ENCODE peak calls at places on chromosomes 13 and 19, in five cellular contexts. Z is endothelial cell; P is activated CD8-positive, alpha-beta T cell treated with anti-CD3 and anti-CD28 coated beads for 36 hours; R is coronary artery; U is CD8-positive, alpha-beta T cell. M is an unnamed sample.

GRCh38 chr13:77028202-77028601 is 1.2 kb upstream of the FBXL3 start:
- DNase-seq in Z (no peak), P (peak), U (no peak), R (no peak), M (no peak)

GRCh38 chr13:101530293-101530692 is 77.8 kb downstream of the ITGBL1 start:
- DNase-seq in P (no peak), Z (no peak), U (no peak), R (no peak), M (no peak)

GRCh38 chr19:11422163-11423068 is 3.3 kb upstream of the RGL3 start:
- DNase-seq in R (peak), P (peak), U (peak), Z (peak), M (peak)

GRCh38 chr13:77860621-77861020 is 58.0 kb downstream of the EDNRB start:
- DNase-seq in Z (no peak), P (no peak), U (no peak), R (no peak), M (no peak)

GRCh38 chr19:42816901-42817300 is 51.4 kb upstream of the PSG8 start:
- DNase-seq in R (no peak), P (no peak), U (no peak), Z (no peak), M (no peak)

GRCh38 chr13:44732503-44733098 is 156.5 kb upstream of the TSC22D1 start:
- DNase-seq in U (no peak), Z (no peak), P (no peak), R (no peak), M (no peak)

GRCh38 chr13:110356362-110356761 is 49.3 kb downstream of the COL4A2 start:
- DNase-seq in P (no peak), R (peak), U (no peak), Z (no peak), M (no peak)

GRCh38 chr19:22052644-22053013 is 345 bp downstream of the ZNF257 start:
- DNase-seq in U (no peak), R (no peak), Z (no peak), P (no peak), M (no peak)

GRCh38 chr19:4807188-4807587 is 15.7 kb downstream of the FEM1A start:
- DNase-seq in P (no peak), U (no peak), R (no peak), Z (no peak), M (no peak)

GRCh38 chr19:40274585-40275544 is 10.3 kb downstream of the AKT2 start:
- DNase-seq in U (peak), R (peak), P (peak), Z (no peak), M (peak)

GRCh38 chr13:114097504-114097892 is 34.9 kb downstream of the RASA3 start:
- DNase-seq in U (peak), R (no peak), Z (no peak), P (no peak), M (no peak)

GRCh38 chr13:38967446-38967845 is 23.2 kb downstream of the STOML3 start:
- DNase-seq in P (no peak), U (no peak), Z (no peak), R (no peak), M (no peak)

GRCh38 chr19:27894906-27895754 is 1317.8 kb downstream of the UQCRFS1 start:
- DNase-seq in Z (no peak), P (no peak), R (no peak), U (no peak), M (no peak)

GRCh38 chr19:10537668-10538067 is 6.0 kb upstream of the ATG4D start:
- DNase-seq in P (no peak), R (no peak), Z (no peak), U (no peak), M (no peak)

GRCh38 chr13:45737571-45738002 is 35.5 kb downstream of the CBY2 start:
- DNase-seq in Z (no peak), U (no peak), R (no peak), P (peak), M (peak)

GRCh38 chr13:31756346-31756745 is 17.0 kb downstream of the RXFP2 start:
- DNase-seq in U (no peak), Z (no peak), R (no peak), P (no peak), M (no peak)

GRCh38 chr19:47032171-47032811 is 12.7 kb downstream of the NPAS1 start:
- DNase-seq in Z (peak), R (no peak), P (peak), U (peak), M (peak)

GRCh38 chr19:44757057-44757734 is 8.7 kb downstream of the BCL3 start:
- DNase-seq in P (no peak), R (peak), U (no peak), Z (peak), M (no peak)

GRCh38 chr13:78238911-78239310 is 320.3 kb upstream of the EDNRB start:
- DNase-seq in P (no peak), U (no peak), R (no peak), Z (no peak), M (no peak)

GRCh38 chr13:68813397-68813796 is 1294.2 kb upstream of the ATXN8OS start:
- DNase-seq in P (no peak), R (no peak), U (no peak), Z (no peak), M (no peak)

GRCh38 chr13:68808456-68808855 is 1299.2 kb upstream of the ATXN8OS start:
- DNase-seq in P (no peak), R (no peak), U (no peak), Z (no peak), M (no peak)

GRCh38 chr13:68806125-68806524 is 1301.5 kb upstream of the ATXN8OS start:
- DNase-seq in Z (no peak), P (no peak), R (no peak), U (no peak), M (no peak)

DNA sequence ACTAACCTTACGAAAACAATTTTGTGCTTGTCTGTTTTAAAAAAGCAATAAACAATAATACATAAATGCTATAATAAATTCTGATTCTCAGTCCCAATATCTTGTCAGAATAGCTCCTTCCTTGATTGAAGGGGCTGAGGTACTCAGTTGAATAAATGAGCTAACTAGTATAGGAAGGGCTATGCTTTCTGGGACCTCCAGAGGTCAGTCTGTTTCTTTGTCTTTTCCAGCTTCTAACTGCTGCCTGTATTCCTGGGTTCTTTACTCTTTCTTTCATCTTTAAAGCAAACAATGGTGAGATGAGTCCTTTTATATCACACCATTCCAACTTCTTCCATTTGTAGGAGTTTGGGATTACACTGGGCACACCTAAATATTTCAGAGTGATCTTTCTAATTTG is 1297.0 kb upstream of the ATXN8OS start:
- DNase-seq in R (no peak), U (no peak), Z (no peak), P (no peak), M (no peak)
- TF ChIP-seq CTCF in R (no peak), U (no peak), Z (no peak), P (no peak), M (no peak)

DNA sequence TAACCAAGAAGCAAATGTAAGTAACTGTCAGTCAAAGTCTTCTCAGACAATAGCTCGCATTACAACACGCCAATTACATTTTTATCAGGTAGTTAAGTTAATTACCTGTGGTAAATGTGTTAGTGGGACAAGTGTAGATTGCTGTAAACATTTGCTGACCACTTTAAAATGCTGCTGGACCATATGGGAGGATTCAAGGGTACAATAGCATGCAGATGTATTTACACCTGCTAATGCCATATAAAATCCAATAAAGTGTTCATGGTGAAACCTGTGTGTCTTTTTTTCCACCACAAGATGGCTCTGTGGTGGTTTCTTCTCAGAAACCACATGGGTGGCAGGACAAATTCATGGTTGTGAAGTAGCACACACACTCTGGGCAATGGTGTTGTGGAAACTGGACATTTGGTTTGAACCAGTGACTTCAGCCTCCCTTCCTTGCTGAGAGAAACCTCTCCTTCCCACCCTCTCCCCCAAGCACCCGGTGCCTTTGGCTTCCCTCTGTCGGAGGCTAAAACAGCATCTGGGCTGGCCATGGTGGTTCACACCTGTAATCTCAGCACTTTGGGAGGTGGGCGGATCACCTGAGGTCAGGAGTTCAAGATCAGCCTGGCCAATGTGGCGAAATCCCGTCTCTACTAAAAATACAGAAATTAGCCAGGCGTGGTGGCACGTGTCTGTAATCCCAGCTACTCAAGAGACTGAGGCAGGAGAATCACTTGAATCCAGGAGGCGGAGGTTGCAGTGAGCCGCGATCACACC is 18.1 kb upstream of the GTF3A start:
- DNase-seq in R (no peak), U (no peak), P (peak), Z (peak), M (peak)
- TF ChIP-seq CTCF in R (no peak), U (peak), P (peak), Z (peak), M (peak)

DNA sequence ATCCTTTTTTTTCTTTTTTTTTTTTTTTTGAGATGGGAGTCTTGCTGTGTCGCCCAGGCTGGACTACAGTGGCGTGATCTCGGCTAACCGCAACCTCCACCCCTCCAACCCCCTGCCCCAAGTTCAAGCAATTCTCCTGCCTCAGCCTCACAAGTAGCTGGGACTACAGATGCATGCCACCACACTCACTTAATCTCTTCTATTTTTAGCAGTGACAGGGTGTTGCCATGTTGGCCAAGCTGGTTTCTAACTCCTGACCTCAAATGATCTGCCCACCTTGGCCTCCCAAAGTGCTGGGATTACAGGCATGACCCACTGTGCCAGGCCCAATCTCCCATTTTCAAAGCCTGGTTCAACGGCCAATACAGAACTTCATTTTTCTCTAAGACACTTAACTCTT is 9.1 kb downstream of the FOXO1 start:
- DNase-seq in R (no peak), U (no peak), P (no peak), Z (no peak), M (no peak)
- TF ChIP-seq CTCF in R (no peak), U (no peak), P (no peak), Z (no peak), M (no peak)

GRCh38 chr19:14475251-14476073 is at the start of gene PTGER1:
- DNase-seq in P (peak), R (no peak), U (no peak), Z (peak), M (peak)
- TF ChIP-seq CTCF in P (peak), R (no peak), U (no peak), Z (no peak), M (peak)

DNA sequence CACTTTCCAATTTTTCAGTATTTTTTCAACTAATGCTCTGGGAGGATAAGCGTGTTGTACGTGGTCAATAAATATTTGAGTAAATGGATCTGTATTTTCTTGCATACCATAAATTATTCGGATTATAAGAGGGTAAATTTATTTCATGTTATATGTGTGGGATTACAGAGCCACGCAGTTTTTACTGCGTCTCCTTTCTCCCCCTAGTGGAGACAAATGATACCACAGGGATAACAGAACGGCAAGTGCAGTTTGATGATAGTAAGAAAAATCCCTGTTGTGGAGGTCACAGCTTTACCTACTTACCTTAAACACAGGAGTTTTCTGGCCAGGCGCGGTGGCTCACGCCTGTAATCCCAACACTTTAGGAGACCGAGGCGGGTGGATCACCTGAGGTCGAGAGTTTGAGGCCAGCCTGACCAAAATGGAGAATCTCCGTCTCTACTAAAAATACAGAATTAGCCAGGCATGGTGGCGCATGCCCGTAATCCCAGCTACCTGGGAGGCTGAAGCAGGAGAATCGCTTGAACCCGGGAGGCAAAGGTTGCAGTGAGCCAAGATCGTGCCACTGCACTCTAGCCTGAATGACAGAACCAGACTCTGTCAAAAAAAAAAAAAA is 16.8 kb downstream of the MBD3L2B start:
- DNase-seq in R (no peak), P (no peak), Z (peak), U (no peak), M (peak)
- TF ChIP-seq CTCF in R (no peak), P (peak), Z (peak), U (peak), M (peak)

GRCh38 chr13:81539643-81540150 is 1198.8 kb upstream of the SPRY2 start:
- DNase-seq in P (no peak), Z (no peak), U (no peak), R (no peak), M (no peak)

GRCh38 chr13:81540777-81541176 is 1199.9 kb upstream of the SPRY2 start:
- DNase-seq in U (no peak), R (no peak), P (no peak), Z (no peak), M (no peak)
- TF ChIP-seq CTCF in U (no peak), R (no peak), P (no peak), Z (peak), M (no peak)

GRCh38 chr19:1469936-1470863 is 8.8 kb downstream of the C19orf25 start:
- DNase-seq in P (peak), Z (no peak), U (peak), R (no peak), M (peak)

GRCh38 chr19:1472227-1473055 is 6.6 kb downstream of the C19orf25 start:
- DNase-seq in P (no peak), U (no peak), Z (no peak), R (no peak), M (no peak)

GRCh38 chr19:1470864-1471513 is 8.0 kb downstream of the C19orf25 start:
- DNase-seq in Z (no peak), P (peak), U (no peak), R (no peak), M (no peak)

GRCh38 chr19:1473056-1473400 is 6.0 kb downstream of the C19orf25 start:
- DNase-seq in P (no peak), U (no peak), R (no peak), Z (no peak), M (no peak)

DNA sequence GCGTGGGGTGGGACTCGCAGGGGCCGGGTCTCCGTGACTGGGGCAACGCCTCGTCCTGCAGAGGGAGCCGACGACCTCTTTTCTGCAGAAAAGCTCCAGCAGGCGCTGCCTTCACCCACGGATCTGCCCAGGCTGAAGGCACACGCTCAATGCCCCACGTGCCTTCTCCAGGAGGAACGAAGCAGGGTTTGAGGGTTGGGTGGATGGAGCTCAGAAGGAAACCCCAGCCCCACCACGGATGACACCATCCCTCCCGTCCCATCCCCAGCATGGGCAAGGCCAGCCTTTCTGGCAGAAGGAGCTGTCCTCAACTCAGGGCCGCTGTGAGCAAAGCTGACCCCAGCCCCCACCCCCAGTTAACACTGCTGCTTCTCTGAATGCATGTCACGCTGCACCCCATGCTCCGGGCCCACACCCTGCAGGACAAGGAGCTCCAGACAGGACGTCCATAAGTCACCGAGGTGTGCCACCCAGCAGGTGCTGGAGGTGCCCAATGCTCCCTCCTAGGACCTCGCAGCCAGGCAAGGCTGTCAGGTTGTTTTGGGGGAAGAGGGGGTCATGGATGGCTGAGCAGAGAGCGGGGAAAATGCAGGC is 7.4 kb downstream of the C19orf25 start:
- DNase-seq in R (no peak), U (no peak), Z (no peak), P (peak), M (no peak)
- TF ChIP-seq CTCF in R (no peak), U (no peak), Z (no peak), P (no peak), M (no peak)

GRCh38 chr13:64441740-64442139 is 2788.4 kb downstream of the PCDH9 start:
- DNase-seq in Z (no peak), R (no peak), U (no peak), P (no peak), M (no peak)

GRCh38 chr13:64446372-64446771 is 2783.8 kb downstream of the PCDH9 start:
- DNase-seq in R (no peak), U (no peak), P (no peak), Z (no peak), M (no peak)
- TF ChIP-seq CTCF in R (no peak), U (no peak), P (no peak), Z (peak), M (no peak)

GRCh38 chr19:58007285-58007684 is 4.7 kb upstream of the ZNF606 start:
- DNase-seq in R (no peak), U (no peak), Z (no peak), P (no peak), M (no peak)
- TF ChIP-seq CTCF in R (no peak), U (no peak), Z (no peak), P (no peak), M (no peak)

GRCh38 chr13:26973281-26973680 is 198.3 kb downstream of the USP12 start:
- DNase-seq in P (no peak), U (no peak), R (no peak), Z (no peak), M (no peak)

GRCh38 chr13:26973946-26974345 is 197.7 kb downstream of the USP12 start:
- DNase-seq in U (no peak), Z (no peak), P (no peak), R (no peak), M (no peak)

GRCh38 chr13:26976336-26976735 is 195.3 kb downstream of the USP12 start:
- DNase-seq in U (no peak), P (no peak), R (no peak), Z (no peak), M (no peak)

GRCh38 chr13:26968431-26969335 is 202.9 kb downstream of the USP12 start:
- DNase-seq in R (no peak), P (no peak), U (no peak), Z (no peak), M (no peak)

GRCh38 chr13:26971990-26972888 is 199.4 kb downstream of the USP12 start:
- DNase-seq in U (no peak), R (no peak), P (peak), Z (peak), M (no peak)
- TF ChIP-seq CTCF in U (no peak), R (no peak), P (no peak), Z (no peak), M (peak)

M was measured in GM13976.